ENCODE peak calls at places on chromosomes 11 and 22, in nine cellular contexts. Y is testis, H is adrenal gland, Q is sigmoid colon, D is transverse colon, T is heart left ventricle, K is A549, Z is HCT116, G is uterus. C is an unnamed sample.

GRCh38 chr11:68840661-68841653 is 759 bp downstream of the CPT1A start:
- DNase-seq in D (peak; percentile 82), K (no peak), Z (no peak), G (peak; percentile 54), Y (peak; percentile 69), H (peak; percentile 68), T (peak; percentile 75), Q (peak; percentile 79), C (no peak)

GRCh38 chr11:23897453-23898289 is 599.2 kb upstream of the LUZP2 start:
- DNase-seq in Y (no peak), D (no peak), G (no peak), K (no peak), H (no peak), Q (no peak), T (no peak), Z (no peak), C (no peak)

GRCh38 chr11:73353422-73353821 is 22.8 kb upstream of the RELT start:
- DNase-seq in Y (no peak), D (no peak), G (no peak), H (no peak), T (no peak), Q (no peak), K (no peak), Z (no peak), C (no peak)

GRCh38 chr11:103944251-103944944 is 92.0 kb upstream of the DDI1 start:
- DNase-seq in G (no peak), Y (no peak), T (no peak), H (no peak), K (no peak), Q (no peak), D (no peak), Z (no peak), C (no peak)

GRCh38 chr22:45802074-45802473 is 130.4 kb downstream of the ATXN10 start:
- DNase-seq in H (no peak), G (no peak), Z (no peak), T (no peak), K (no peak), D (no peak), Q (no peak), Y (no peak), C (no peak)

GRCh38 chr22:29744902-29745301 is 21.9 kb downstream of the ZMAT5 start:
- DNase-seq in K (no peak), H (no peak), D (peak; percentile 16), T (no peak), Z (no peak), Q (no peak), Y (peak; percentile 31), G (no peak), C (peak; percentile 86)

GRCh38 chr11:118629761-118630661 is 22.6 kb downstream of the PHLDB1 start:
- DNase-seq in G (no peak), Q (no peak), Y (no peak), Z (no peak), H (no peak), D (peak; percentile 77), K (no peak), T (peak; percentile 61), C (no peak)

GRCh38 chr11:19432370-19433163 is 191.8 kb upstream of the E2F8 start:
- DNase-seq in Q (no peak), D (peak; percentile 43), Z (no peak), Y (no peak), H (no peak), G (no peak), T (no peak), K (no peak), C (no peak)

GRCh38 chr11:10305964-10306918 is 1.4 kb downstream of the ADM start:
- DNase-seq in G (peak; percentile 36), K (peak; percentile 31), H (no peak), Q (no peak), T (peak; percentile 45), D (peak; percentile 41), Z (no peak), Y (no peak), C (no peak)

GRCh38 chr11:64890084-64890944 is 11.9 kb upstream of the EHD1 start:
- DNase-seq in Q (no peak), K (no peak), T (no peak), D (peak; percentile 44), Y (no peak), G (no peak), Z (no peak), H (no peak), C (no peak)

GRCh38 chr22:26436903-26437515 is 7.9 kb downstream of the ASPHD2 start:
- DNase-seq in H (no peak), Y (no peak), G (no peak), K (no peak), T (no peak), Z (no peak), D (peak; percentile 72), Q (no peak), C (no peak)

GRCh38 chr22:27718186-27719032 is 83.1 kb downstream of the MN1 start:
- DNase-seq in Z (peak; percentile 87), K (peak; percentile 92), G (peak; percentile 72), T (peak; percentile 81), Y (peak; percentile 49), H (peak; percentile 63), D (peak; percentile 57), Q (peak; percentile 92), C (peak; percentile 78)

GRCh38 chr11:9875862-9876261 is 212.0 kb downstream of the SWAP70 start:
- DNase-seq in Z (no peak), Y (no peak), G (no peak), H (no peak), T (no peak), K (no peak), Q (no peak), D (no peak), C (no peak)

GRCh38 chr22:28188480-28188879 is 269.4 kb upstream of the PITPNB start:
- DNase-seq in G (no peak), Y (no peak), D (no peak), T (no peak), K (no peak), Z (no peak), Q (no peak), H (no peak), C (no peak)

GRCh38 chr11:29336727-29337212 is 680.1 kb downstream of the KCNA4 start:
- DNase-seq in H (no peak), K (no peak), Y (no peak), Q (no peak), D (no peak), Z (no peak), T (no peak), G (no peak), C (no peak)

GRCh38 chr11:2806351-2807058 is 79.1 kb downstream of the CDKN1C start:
- DNase-seq in D (peak; percentile 7), Y (peak; percentile 11), G (peak; percentile 31), T (peak; percentile 26), H (peak; percentile 12), Z (no peak), K (no peak), Q (peak; percentile 68), C (peak; percentile 1)

GRCh38 chr11:2807276-2807681 is 78.3 kb downstream of the CDKN1C start:
- DNase-seq in G (peak; percentile 91), T (peak; percentile 76), Z (no peak), Y (peak; percentile 78), K (no peak), Q (peak; percentile 96), D (peak; percentile 79), H (peak; percentile 64), C (peak; percentile 37)

GRCh38 chr11:2808850-2809847 is 76.4 kb downstream of the CDKN1C start:
- DNase-seq in T (peak; percentile 15), G (peak; percentile 52), Y (no peak), K (no peak), H (no peak), Q (peak; percentile 62), Z (no peak), D (peak; percentile 6), C (no peak)

GRCh38 chr11:2809854-2810253 is 75.7 kb downstream of the CDKN1C start:
- DNase-seq in T (no peak), Q (no peak), K (no peak), G (no peak), D (no peak), H (no peak), Z (no peak), Y (no peak), C (no peak)

GRCh38 chr11:2807801-2808241 is 77.8 kb downstream of the CDKN1C start:
- DNase-seq in G (peak; percentile 39), K (no peak), Q (peak; percentile 75), Z (no peak), D (peak; percentile 7), Y (peak; percentile 5), T (peak; percentile 25), H (peak; percentile 13), C (peak; percentile 1)
- TF ChIP-seq POLR2A in G (no peak), K (no peak), Q (no peak), Z (no peak), D (no peak), Y (no peak), T (no peak), H (no peak), C (no peak)

GRCh38 chr11:47376543-47377371 is 1.6 kb downstream of the SPI1 start:
- DNase-seq in Q (no peak), D (peak; percentile 39), Y (no peak), G (no peak), Z (no peak), H (peak; percentile 66), K (no peak), T (peak; percentile 79), C (no peak)
- H3K27ac ChIP-seq in Q (peak overlapping the region; percentile 67), D (peak overlapping the region; percentile 79), Y (no peak overlapping the region), G (no peak overlapping the region), Z (no peak overlapping the region), H (no peak overlapping the region), K (peak overlapping the region; percentile 46), T (no peak overlapping the region), C (no peak overlapping the region)

DNA sequence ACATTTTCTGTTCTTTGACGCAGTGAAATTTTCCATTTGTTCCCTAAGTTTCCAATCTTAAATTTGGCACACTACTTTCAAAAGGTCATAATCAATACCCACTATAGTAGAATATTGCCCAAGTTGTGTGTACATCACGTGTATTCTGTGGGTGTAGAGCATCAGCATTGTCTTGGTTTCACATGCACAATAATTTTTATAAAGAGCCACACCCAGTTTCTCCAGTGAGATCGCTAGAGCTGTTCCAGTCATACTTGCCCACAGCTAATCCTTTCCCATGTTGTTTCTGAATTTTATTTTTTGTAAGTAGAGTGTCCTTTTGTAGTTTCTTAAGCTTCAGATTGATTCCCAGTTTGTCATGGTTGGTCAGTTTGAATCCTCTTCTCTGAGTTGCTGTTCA is 13.7 kb downstream of the FAM118B start:
- DNase-seq in G (no peak), K (no peak), Q (no peak), Z (no peak), D (no peak), T (no peak), Y (no peak), H (no peak), C (no peak)
- H3K4me3 ChIP-seq in G (no peak overlapping the region), K (no peak overlapping the region), Q (no peak overlapping the region), Z (no peak overlapping the region), D (no peak overlapping the region), T (no peak overlapping the region), Y (no peak overlapping the region), H (no peak overlapping the region), C (no peak overlapping the region)

DNA sequence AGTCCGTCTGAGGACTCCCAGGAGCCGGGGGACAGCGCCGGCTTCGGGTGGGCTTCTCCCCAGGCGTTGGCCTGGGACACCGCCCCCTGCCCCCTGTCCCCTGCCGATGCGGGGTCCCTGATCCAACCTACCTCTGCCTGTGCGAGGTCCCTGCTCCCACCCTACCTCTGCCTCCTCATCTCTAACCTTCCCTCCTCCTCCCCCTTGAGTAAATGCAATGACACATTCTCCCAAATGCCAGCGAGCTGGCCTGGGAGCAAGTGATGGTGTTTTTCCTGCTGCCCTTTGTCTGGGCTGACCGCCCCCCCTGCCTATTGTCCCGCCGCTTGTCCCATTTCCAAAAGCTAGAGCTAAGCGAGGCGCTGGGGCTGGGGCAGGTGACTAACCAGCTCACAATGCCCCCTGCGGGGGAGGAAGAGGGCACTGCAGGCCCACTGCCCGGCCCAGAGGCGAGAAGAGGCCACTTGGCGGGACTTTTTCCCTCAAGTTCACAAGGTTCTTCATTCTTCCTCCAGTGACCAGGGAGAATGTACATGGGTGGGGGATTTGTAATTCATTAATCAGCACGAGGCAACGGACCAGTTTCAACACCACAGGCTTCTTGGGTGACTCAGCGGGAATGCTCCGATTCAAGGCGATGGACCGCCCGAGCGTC is 645 bp upstream of the CLCF1 start:
- DNase-seq in G (peak; percentile 83), Z (peak; percentile 93), K (peak; percentile 96), Y (peak; percentile 62), T (peak; percentile 74), Q (peak; percentile 92), D (peak; percentile 83), H (peak; percentile 95), C (peak; percentile 41)
- TF ChIP-seq POLR2A in G (peak; percentile 24), Z (peak; percentile 3), K (peak; percentile 36), Y (no peak), T (no peak), Q (no peak), D (no peak), H (no peak), C (peak; percentile 22)